ENCODE peak calls at places on chromosomes 12 and 14, in nine cellular contexts. L, D, V, I, U, F, Q, O and B are unnamed samples.

GRCh38 chr14:93579178-93579577 is 148.4 kb downstream of the UNC79 start:
- DNase-seq in I (no peak), V (no peak), F (no peak), O (no peak), Q (no peak), D (no peak), U (no peak), L (no peak), B (no peak)

GRCh38 chr12:109428038-109428629 is 49.0 kb downstream of the KCTD10 start:
- DNase-seq in F (peak), L (peak), U (peak), D (peak), V (peak), O (peak), I (peak), Q (peak), B (peak)

GRCh38 chr12:118377005-118377890 is 893 bp downstream of the SUDS3 start:
- DNase-seq in L (no peak), F (no peak), D (no peak), I (no peak), Q (no peak), O (no peak), U (peak), V (no peak), B (no peak)

GRCh38 chr12:27975222-27976136 is 2.9 kb upstream of the PTHLH start:
- DNase-seq in I (peak), F (no peak), D (no peak), U (peak), Q (peak), O (no peak), L (no peak), V (no peak), B (no peak)

GRCh38 chr12:41034686-41035085 is 153.4 kb upstream of the PDZRN4 start:
- DNase-seq in I (no peak), L (no peak), F (no peak), V (no peak), O (no peak), Q (no peak), D (no peak), U (no peak), B (no peak)

GRCh38 chr14:105710119-105711057 is 184.0 kb downstream of the TMEM121 start:
- DNase-seq in V (no peak), L (no peak), D (no peak), Q (no peak), I (no peak), O (no peak), U (no peak), F (no peak), B (no peak)

GRCh38 chr14:79254069-79254775 is 957.1 kb downstream of the DIO2 start:
- DNase-seq in U (no peak), L (no peak), Q (no peak), V (no peak), I (no peak), D (no peak), F (no peak), O (no peak), B (no peak)

GRCh38 chr12:64836856-64837255 is 12.4 kb downstream of the TBC1D30 start:
- DNase-seq in I (no peak), U (no peak), V (no peak), D (no peak), O (no peak), F (no peak), Q (no peak), L (no peak), B (no peak)

GRCh38 chr12:2894961-2895360 is 4.3 kb downstream of the TULP3 start:
- DNase-seq in I (no peak), Q (peak), D (no peak), V (no peak), L (no peak), F (no peak), U (peak), O (no peak), B (no peak)

GRCh38 chr12:51334774-51335173 is 10.8 kb upstream of the BIN2 start:
- DNase-seq in U (no peak), D (no peak), O (no peak), Q (no peak), L (no peak), F (no peak), I (no peak), V (no peak), B (no peak)

GRCh38 chr12:75759196-75759595 is 247.8 kb upstream of the KRR1 start:
- DNase-seq in Q (no peak), I (no peak), U (no peak), D (no peak), L (no peak), O (no peak), V (no peak), F (no peak), B (no peak)

GRCh38 chr14:91968280-91968679 is 20.8 kb upstream of the FBLN5 start:
- DNase-seq in O (no peak), Q (no peak), V (no peak), L (no peak), I (no peak), F (no peak), D (no peak), U (no peak), B (no peak)

GRCh38 chr12:85005615-85006014 is 30.5 kb downstream of the TSPAN19 start:
- DNase-seq in U (no peak), V (no peak), O (no peak), D (no peak), Q (no peak), I (no peak), F (no peak), L (no peak), B (no peak)

GRCh38 chr12:8226355-8226754 is 1.1 kb downstream of the FAM90A1 start:
- DNase-seq in F (no peak), D (no peak), Q (no peak), V (no peak), O (no peak), U (no peak), I (no peak), L (no peak), B (no peak)

GRCh38 chr14:55546212-55546874 is 33.7 kb upstream of the KTN1 start:
- DNase-seq in O (no peak), D (no peak), U (no peak), I (no peak), Q (no peak), L (no peak), F (no peak), V (no peak), B (no peak)

DNA sequence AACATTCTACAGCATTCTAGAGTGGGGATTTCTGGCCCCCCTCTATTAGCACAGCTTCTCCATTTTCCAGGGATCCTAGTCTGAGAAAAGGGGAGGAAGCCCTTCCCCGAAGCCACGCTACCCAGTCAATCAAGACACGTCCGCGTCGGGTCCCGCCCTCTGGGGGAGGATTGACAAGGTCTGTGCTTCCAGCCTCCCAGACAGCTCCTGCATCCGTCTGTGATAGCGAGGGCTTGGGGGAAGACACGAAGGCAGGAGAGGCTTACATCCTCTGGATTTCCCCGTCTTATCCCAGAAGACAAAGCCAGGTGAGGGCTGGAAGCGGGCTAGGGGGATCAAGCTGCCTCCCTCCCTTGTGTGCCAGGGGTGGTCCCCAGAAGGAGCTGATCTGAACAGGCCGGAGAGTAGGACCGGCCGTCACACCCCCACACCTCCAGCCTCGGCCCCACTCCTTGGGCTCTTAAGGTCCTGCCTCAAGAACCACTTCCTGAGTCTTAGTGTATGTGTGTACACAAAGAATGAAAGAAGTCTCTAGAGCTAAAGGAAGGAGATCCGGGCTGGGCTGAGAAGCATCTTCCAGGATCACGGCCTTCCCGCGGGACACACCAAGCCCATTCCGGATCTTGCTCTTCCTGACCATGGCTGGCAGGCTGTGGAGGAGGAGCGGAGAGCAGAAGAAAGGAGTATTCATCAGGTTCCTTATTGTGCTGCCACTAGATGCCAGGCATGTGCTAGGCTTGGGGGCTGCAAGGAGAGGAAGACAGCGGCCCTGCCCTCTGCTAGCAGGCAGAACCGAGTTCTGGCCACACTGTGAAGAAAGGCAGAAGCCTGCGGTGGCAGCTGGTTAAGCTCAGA is 1.0 kb upstream of the CD63 start:
- DNase-seq in I (peak), Q (peak), D (peak), F (peak), L (peak), O (peak), V (peak), U (peak), B (peak)
- TF ChIP-seq POLR2AphosphoS5 in I (peak), Q (peak), D (peak), F (peak), L (peak), O (peak), V (no peak), U (peak), B (no peak)

GRCh38 chr12:13692332-13692731 is 289.1 kb downstream of the GRIN2B start:
- DNase-seq in O (no peak), D (no peak), F (no peak), L (no peak), V (no peak), I (no peak), U (no peak), Q (no peak), B (no peak)

GRCh38 chr12:13698001-13698400 is 283.4 kb downstream of the GRIN2B start:
- DNase-seq in O (no peak), Q (no peak), I (no peak), L (no peak), U (no peak), D (no peak), F (no peak), V (no peak), B (no peak)

GRCh38 chr12:13691598-13691997 is 289.8 kb downstream of the GRIN2B start:
- DNase-seq in O (no peak), Q (no peak), L (no peak), V (no peak), D (no peak), F (no peak), U (no peak), I (no peak), B (no peak)

GRCh38 chr12:13701502-13701901 is 279.9 kb downstream of the GRIN2B start:
- DNase-seq in Q (no peak), O (no peak), U (no peak), V (no peak), I (no peak), F (no peak), L (no peak), D (no peak), B (no peak)

GRCh38 chr12:13695781-13696180 is 285.6 kb downstream of the GRIN2B start:
- DNase-seq in O (no peak), I (no peak), Q (no peak), U (no peak), L (no peak), D (no peak), F (no peak), V (no peak), B (no peak)
- TF ChIP-seq POLR2AphosphoS5 in O (no peak), I (no peak), Q (no peak), U (no peak), L (no peak), D (no peak), F (no peak), V (no peak), B (no peak)

GRCh38 chr12:121424632-121424992 is 24.7 kb downstream of the RNF34 start:
- DNase-seq in I (no peak), Q (no peak), V (no peak), U (no peak), F (no peak), O (no peak), L (no peak), D (no peak), B (no peak)

GRCh38 chr12:121420109-121420508 is 20.2 kb downstream of the RNF34 start:
- DNase-seq in D (no peak), V (no peak), O (no peak), Q (no peak), I (no peak), F (no peak), U (no peak), L (no peak), B (no peak)

GRCh38 chr12:121427556-121428055 is 27.7 kb downstream of the RNF34 start:
- DNase-seq in I (no peak), D (no peak), F (no peak), U (no peak), O (no peak), Q (no peak), V (no peak), L (no peak), B (no peak)

GRCh38 chr12:121423253-121423652 is 23.3 kb downstream of the RNF34 start:
- DNase-seq in U (no peak), F (no peak), Q (no peak), V (no peak), L (no peak), I (no peak), O (no peak), D (no peak), B (no peak)

GRCh38 chr12:121423682-121424631 is 24.0 kb downstream of the RNF34 start:
- DNase-seq in U (no peak), O (no peak), D (no peak), L (no peak), I (no peak), Q (peak), V (no peak), F (no peak), B (no peak)
- TF ChIP-seq POLR2AphosphoS5 in U (no peak), O (peak), D (no peak), L (no peak), I (no peak), Q (peak), V (no peak), F (no peak), B (no peak)

GRCh38 chr12:82688619-82689018 is 1.9 kb downstream of the TMTC2 start:
- DNase-seq in F (no peak), L (no peak), V (no peak), D (no peak), Q (no peak), O (no peak), U (no peak), I (no peak), B (no peak)

GRCh38 chr12:82686223-82687019 is at the start of gene TMTC2:
- DNase-seq in I (peak), L (peak), D (peak), F (peak), V (peak), O (peak), Q (peak), U (peak), B (peak)

GRCh38 chr12:82688035-82688501 is 1.4 kb downstream of the TMTC2 start:
- DNase-seq in F (no peak), O (no peak), L (no peak), V (no peak), Q (no peak), D (no peak), U (peak), I (no peak), B (peak)

GRCh38 chr12:82687020-82687951 is 580 bp downstream of the TMTC2 start:
- DNase-seq in F (peak), U (no peak), Q (peak), V (peak), O (no peak), I (peak), D (no peak), L (peak), B (peak)

GRCh38 chr12:82685721-82686222 is 934 bp upstream of the TMTC2 start:
- DNase-seq in F (peak), I (peak), L (peak), Q (peak), O (peak), V (peak), U (peak), D (peak), B (peak)
- TF ChIP-seq POLR2AphosphoS5 in F (peak), I (peak), L (no peak), Q (peak), O (no peak), V (peak), U (no peak), D (no peak), B (no peak)

GRCh38 chr12:49334681-49335080 is 2.3 kb downstream of the C1QL4 start:
- DNase-seq in Q (peak), I (no peak), F (peak), O (no peak), D (no peak), L (no peak), U (no peak), V (no peak), B (no peak)

GRCh38 chr12:49338830-49339463 is 2.0 kb upstream of the C1QL4 start:
- DNase-seq in U (no peak), V (no peak), F (peak), Q (peak), O (no peak), D (no peak), I (no peak), L (no peak), B (no peak)

GRCh38 chr12:49335955-49336644 is 888 bp downstream of the C1QL4 start:
- DNase-seq in D (no peak), F (no peak), U (no peak), V (no peak), L (no peak), I (no peak), Q (peak), O (no peak), B (no peak)

GRCh38 chr12:49335118-49335954 is 1.7 kb downstream of the C1QL4 start:
- DNase-seq in V (no peak), D (no peak), I (no peak), L (no peak), Q (peak), U (no peak), F (no peak), O (no peak), B (no peak)

DNA sequence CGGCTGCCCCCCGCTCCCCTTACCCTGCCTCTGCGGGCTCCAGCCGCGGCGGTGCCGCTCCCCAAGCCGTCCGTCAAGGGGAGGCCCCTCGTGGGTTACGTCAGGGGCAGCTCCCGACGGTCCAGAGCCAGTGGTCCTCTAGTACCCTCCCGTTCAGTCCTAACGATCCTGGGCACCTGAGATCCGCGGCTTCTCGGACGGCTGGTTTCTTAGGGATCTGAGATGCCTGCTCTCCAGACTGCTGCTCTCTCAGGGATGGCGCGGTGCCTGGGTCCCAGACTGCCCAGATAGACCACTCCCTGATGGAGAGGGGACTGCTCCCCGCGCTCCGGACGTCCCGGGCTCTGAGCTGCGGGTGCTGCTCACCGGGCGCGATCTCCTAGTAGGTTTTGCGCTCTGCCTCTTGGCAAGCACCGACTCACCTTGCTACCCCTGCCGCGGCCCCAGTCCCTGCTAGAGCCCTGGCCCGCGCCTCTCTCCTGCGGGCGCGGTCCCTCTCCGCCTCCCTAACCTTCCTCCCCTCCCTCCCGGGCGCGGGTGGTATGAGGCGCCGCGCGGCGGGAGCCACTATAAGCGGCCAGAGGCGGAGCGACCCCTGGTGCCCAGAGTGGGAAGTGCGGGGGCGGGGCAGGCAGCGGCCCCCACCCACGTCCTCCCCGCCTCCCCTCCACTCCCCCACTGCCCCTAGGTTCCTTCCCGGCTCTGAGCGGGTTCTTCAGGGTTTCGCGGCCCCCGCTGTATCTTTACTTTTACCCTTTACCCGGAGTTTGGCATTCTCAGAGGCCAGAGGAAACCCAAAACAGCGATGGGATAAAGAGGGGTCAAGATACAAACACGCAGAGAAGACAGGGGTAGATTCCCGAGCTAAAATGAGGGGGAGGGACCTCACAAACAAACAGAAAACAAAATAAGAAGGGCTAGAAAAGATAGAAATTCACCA is at the start of gene C1QL4:
- DNase-seq in Q (peak), I (peak), O (no peak), V (peak), F (peak), U (peak), L (peak), D (peak), B (peak)
- TF ChIP-seq POLR2AphosphoS5 in Q (no peak), I (peak), O (no peak), V (no peak), F (no peak), U (peak), L (peak), D (no peak), B (no peak)

GRCh38 chr14:99596071-99596627 is 7.9 kb downstream of the CCDC85C start:
- DNase-seq in F (peak), L (no peak), U (no peak), V (peak), Q (peak), D (no peak), O (no peak), I (no peak), B (no peak)
- TF ChIP-seq POLR2AphosphoS5 in F (peak), L (no peak), U (no peak), V (no peak), Q (peak), D (no peak), O (no peak), I (peak), B (no peak)

GRCh38 chr14:101518611-101519048 is 42.7 kb upstream of the DIO3 start:
- DNase-seq in F (no peak), V (no peak), Q (peak), U (no peak), I (peak), D (no peak), L (no peak), O (no peak), B (no peak)
- TF ChIP-seq POLR2AphosphoS5 in F (no peak), V (no peak), Q (no peak), U (no peak), I (peak), D (no peak), L (no peak), O (no peak), B (no peak)

GRCh38 chr12:20077618-20078017 is 290.7 kb upstream of the PDE3A start:
- DNase-seq in I (no peak), D (no peak), U (no peak), V (no peak), L (no peak), F (no peak), O (no peak), Q (no peak), B (no peak)
- TF ChIP-seq POLR2AphosphoS5 in I (no peak), D (no peak), U (no peak), V (no peak), L (no peak), F (no peak), O (no peak), Q (no peak), B (no peak)

DNA sequence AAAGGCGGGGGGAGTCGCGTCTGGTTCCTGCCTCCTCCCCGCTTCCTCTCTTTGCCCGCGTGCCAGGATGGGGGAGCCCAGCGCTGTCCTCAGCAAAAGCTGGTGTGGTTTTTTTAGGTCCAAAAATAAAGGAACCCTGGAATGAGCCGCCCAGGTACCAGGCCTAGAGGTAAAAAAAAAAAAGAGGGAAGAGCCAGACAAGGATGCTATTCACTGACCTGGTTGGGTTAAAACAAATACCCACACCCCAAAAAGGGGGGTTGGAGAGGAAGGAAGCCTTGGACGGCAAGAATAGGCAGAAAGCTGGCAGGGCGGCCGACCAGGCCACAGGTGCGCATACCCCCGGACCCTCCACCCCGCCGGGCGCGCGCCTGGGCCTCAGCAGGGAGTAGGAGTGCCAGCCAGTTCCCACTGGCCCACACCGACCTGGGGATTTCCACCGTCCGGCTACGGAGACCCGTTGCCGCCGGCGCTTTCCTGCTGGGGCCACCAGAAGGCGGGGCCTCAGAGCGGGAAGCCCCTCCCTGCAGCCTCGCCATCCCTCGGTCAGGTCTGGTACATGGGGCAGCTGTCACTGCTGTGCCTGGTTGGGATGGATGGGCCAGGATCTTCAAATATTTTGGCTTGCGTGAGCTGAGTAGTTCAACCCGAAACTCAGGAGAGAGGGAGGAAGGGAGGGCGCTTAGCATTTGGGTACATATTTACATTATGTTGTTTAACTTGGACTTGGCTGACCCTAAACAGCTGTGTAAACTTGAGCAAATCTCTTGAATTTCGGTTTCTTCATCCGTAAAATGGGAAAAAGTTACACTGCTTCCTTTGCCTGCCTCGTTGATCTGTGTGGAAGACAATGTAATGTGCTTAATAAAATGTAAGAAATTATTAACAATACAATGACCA is 5.4 kb upstream of the IRF2BPL start:
- DNase-seq in O (no peak), Q (peak), I (peak), D (peak), U (peak), L (no peak), V (peak), F (peak), B (peak)
- TF ChIP-seq POLR2AphosphoS5 in O (peak), Q (peak), I (peak), D (peak), U (peak), L (peak), V (peak), F (peak), B (no peak)

GRCh38 chr12:5694759-5695409 is 250.2 kb downstream of the ANO2 start:
- DNase-seq in V (no peak), I (no peak), F (no peak), Q (no peak), D (no peak), L (peak), U (no peak), O (no peak), B (no peak)
- TF ChIP-seq POLR2AphosphoS5 in V (no peak), I (no peak), F (no peak), Q (no peak), D (no peak), L (no peak), U (no peak), O (no peak), B (no peak)